ENCODE peak calls at places on chromosomes 1 and 21, in five cellular contexts. K is astrocyte; R is HCT116; S is CD4-positive, alpha-beta T cell; Z is lower lobe of right lung. N is an unnamed sample.

GRCh38 chr1:112718691-112719418 is 3.7 kb upstream of the PPM1J start:
- DNase-seq in K (no peak), R (no peak), S (peak), Z (peak), N (peak)

GRCh38 chr1:77888071-77888428 is 374 bp upstream of the NEXN start:
- DNase-seq in K (peak), R (no peak), S (no peak), Z (no peak), N (no peak)

GRCh38 chr1:24898152-24898908 is 31.7 kb downstream of the RUNX3 start:
- DNase-seq in K (no peak), R (peak), S (peak), Z (peak), N (peak)

GRCh38 chr1:29255134-29255666 is 18.9 kb downstream of the PTPRU start:
- DNase-seq in K (no peak), R (no peak), S (no peak), Z (no peak), N (no peak)

GRCh38 chr1:80531182-80531581 is 1269.6 kb upstream of the ADGRL2 start:
- DNase-seq in K (peak), R (peak), S (no peak), Z (no peak), N (no peak)

GRCh38 chr1:91732291-91732953 is 153.5 kb downstream of the TGFBR3 start:
- DNase-seq in K (peak), R (peak), S (no peak), Z (no peak), N (no peak)

GRCh38 chr1:1170215-1170890 is 3.3 kb upstream of the TTLL10 start:
- DNase-seq in K (no peak), R (no peak), S (no peak), Z (peak), N (peak)

GRCh38 chr1:156146006-156146748 is 7.2 kb upstream of the SEMA4A start:
- DNase-seq in K (peak), R (peak), S (peak), Z (peak), N (no peak)

GRCh38 chr21:44761011-44761729 is 40.5 kb downstream of the UBE2G2 start:
- DNase-seq in K (no peak), R (no peak), S (peak), Z (no peak), N (no peak)

GRCh38 chr1:55195523-55196233 is 19.5 kb downstream of the USP24 start:
- DNase-seq in K (no peak), R (no peak), S (no peak), Z (no peak), N (no peak)

DNA sequence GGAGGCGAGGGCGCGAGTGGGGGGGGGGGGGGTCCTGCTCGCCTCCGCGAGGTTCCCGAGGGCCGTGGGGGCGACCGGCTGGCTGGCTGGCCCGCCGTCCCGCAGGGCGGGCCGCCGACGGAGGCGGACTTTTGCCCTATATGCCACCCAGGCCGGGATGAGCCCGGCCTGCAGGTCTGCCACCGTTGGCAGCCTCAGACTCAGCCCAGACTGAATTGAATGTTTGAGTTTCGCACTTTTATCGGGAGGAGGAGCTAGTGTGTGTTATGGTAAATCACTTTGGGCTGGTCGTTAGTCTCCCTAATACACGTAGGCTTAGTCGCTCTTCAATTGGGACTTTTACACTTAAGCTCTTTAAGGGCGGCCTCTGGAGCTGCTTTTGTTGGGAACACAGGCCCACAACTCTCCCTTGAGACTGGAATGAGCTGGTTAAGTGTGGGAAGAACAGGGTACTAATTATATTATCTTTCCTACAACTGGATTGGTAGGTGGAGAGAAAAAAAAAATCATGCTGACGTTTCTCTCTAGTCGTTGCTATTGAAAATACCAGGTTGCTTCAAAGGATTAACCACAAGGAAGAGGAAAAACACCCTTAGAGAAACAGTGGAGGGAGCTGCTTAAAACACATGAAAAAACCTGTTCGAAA is 1.3 kb upstream of the IRF2BP2 start:
- DNase-seq in K (peak), R (peak), S (no peak), Z (no peak), N (no peak)
- TF ChIP-seq CTCF in K (no peak), R (no peak), S (no peak), Z (no peak), N (no peak)

DNA sequence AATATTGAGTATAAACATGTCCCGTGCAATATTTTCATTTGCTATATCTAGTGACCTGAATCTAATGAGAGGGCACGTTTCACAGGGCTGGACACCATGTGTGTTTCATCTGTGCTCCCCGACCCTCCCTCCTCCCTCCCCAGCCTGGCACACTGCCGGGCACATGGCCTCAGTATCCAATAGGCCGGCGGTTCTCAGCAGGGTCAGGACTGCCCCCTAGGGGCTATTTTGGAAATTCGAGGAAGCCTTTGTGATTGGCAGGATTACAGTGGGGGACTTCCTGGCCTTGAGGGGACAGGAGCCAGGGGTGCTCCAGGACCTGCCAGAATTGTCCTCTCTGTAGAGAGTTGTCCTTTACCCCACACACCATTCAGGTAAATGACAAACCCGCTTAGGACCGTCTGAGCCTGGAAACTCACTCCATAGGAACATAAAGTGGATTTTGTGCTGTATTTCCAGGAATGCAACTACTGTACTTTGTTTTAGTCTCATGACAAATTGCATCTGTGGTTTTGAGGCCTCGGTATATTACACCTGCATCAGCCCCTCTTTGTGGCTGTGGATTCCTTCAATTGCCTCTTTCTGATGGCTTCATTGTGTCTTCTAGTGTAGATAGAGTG is 109.5 kb upstream of the SIM2 start:
- DNase-seq in K (no peak), R (peak), S (no peak), Z (peak), N (no peak)
- TF ChIP-seq CTCF in K (peak), R (peak), S (no peak), Z (peak), N (no peak)

DNA sequence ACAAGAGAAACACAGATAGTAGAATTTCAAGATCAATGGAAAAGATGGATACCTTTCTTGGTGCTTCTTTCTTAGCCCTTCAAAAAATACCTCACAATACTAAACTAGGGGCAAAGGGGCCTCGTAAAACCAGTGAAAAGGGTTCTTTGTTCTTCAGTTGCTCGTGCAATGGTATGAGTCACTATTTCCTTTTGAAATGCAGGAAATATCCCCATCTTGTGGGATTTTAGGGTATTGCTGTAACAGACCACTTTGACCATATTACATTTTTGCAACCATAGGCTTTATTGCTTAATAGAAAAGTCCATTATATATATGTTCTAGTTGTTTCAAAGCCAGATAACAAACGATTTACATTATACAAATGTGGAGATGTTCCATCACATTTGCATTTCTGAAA is 88.7 kb upstream of the PKN2 start:
- DNase-seq in K (peak), R (peak), S (no peak), Z (no peak), N (no peak)
- TF ChIP-seq CTCF in K (peak), R (peak), S (peak), Z (peak), N (no peak)

GRCh38 chr1:23506376-23507107 is 22.6 kb upstream of the ASAP3 start:
- DNase-seq in K (no peak), R (no peak), S (no peak), Z (no peak), N (no peak)
- TF ChIP-seq CTCF in K (no peak), R (no peak), S (no peak), Z (no peak), N (no peak)

DNA sequence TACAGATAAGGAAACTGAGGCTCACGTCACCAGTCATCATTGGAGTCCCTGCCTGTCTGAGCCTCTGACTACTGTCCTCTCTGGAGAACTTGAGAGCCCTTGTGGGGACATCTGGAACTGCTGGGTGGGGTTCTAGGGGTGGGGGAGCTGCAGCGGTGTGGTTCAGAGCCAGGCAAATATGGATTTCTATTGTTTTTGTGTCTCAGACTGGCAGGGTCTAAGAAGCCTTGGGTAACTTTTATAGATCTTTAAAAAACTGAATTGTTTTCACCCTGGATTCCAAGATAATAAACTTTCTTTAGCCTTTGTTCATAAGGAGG is 46.9 kb downstream of the IER5 start:
- DNase-seq in K (no peak), R (no peak), S (no peak), Z (no peak), N (no peak)
- TF ChIP-seq CTCF in K (peak), R (peak), S (no peak), Z (peak), N (no peak)

DNA sequence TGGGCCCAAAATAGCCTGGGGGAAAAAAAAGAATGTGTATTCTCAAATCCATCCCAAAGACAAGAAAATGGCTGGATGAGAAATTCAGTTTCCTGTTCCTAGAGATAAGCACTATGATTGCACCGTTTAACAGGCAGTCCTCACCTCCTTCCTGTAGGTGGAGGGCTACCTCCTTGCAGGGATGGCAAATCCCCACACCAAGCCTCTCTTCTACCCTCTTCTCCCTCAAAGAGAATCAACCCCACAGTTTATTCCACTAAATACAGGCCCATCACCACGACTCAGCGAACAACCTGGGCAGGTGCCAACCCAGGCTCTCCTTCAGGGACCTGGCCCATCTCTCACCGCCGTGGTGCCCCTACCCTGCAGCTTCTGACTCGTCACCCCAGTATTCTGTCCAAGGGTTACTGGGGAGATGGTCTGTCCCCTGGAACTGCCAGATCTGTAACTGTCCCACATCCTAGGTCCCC is 3.4 kb upstream of the CHD5 start:
- DNase-seq in K (no peak), R (no peak), S (no peak), Z (no peak), N (no peak)
- TF ChIP-seq CTCF in K (no peak), R (peak), S (no peak), Z (no peak), N (no peak)

N was measured in activated B cell treated with CpG ODN at 0.5 μM for 24 hours.